ENCODE peak calls at places on chromosomes 4 and X, in four cellular contexts. Q, O, D and M are unnamed samples.

GRCh38 chr4:135429528-135429927 is 1227.9 kb upstream of the PABPC4L start:
- DNase-seq in Q (no peak), O (no peak), D (no peak), M (no peak)

GRCh38 chrX:34341258-34341657 is 209.1 kb upstream of the FAM47A start:
- DNase-seq in Q (no peak), O (no peak), D (no peak), M (no peak)

GRCh38 chrX:19924285-19924684 is 36.9 kb upstream of the SH3KBP1 start:
- DNase-seq in Q (no peak), O (no peak), D (no peak), M (no peak)

GRCh38 chrX:129529685-129530281 is 6.5 kb upstream of the SMARCA1 start:
- DNase-seq in Q (no peak), O (no peak), D (no peak), M (no peak)

GRCh38 chrX:16113978-16114554 is 9.3 kb upstream of the GRPR start:
- DNase-seq in Q (no peak), O (no peak), D (no peak), M (no peak)

GRCh38 chr4:174053895-174054294 is 229.6 kb downstream of the FBXO8 start:
- DNase-seq in Q (no peak), O (no peak), D (no peak), M (no peak)

GRCh38 chrX:11334165-11334564 is 41.0 kb downstream of the AMELX start:
- DNase-seq in Q (no peak), O (no peak), D (no peak), M (no peak)

GRCh38 chr4:156322592-156322991 is 368.9 kb upstream of the CTSO start:
- DNase-seq in Q (no peak), O (no peak), D (no peak), M (no peak)

GRCh38 chr4:138981930-138982390 is 33.6 kb upstream of the NOCT start:
- DNase-seq in Q (no peak), O (peak), D (no peak), M (no peak)

GRCh38 chr4:109701566-109702399 is 1.5 kb downstream of the CASP6 start:
- DNase-seq in Q (peak), O (peak), D (no peak), M (peak)

GRCh38 chr4:44493924-44494323 is 45.3 kb upstream of the KCTD8 start:
- DNase-seq in Q (peak), O (peak), D (no peak), M (peak)

GRCh38 chr4:177302371-177303100 is 7.1 kb upstream of the NEIL3 start:
- DNase-seq in Q (no peak), O (no peak), D (no peak), M (no peak)

GRCh38 chr4:47213106-47213505 is 181.7 kb downstream of the GABRB1 start:
- DNase-seq in Q (no peak), O (no peak), D (no peak), M (no peak)

DNA sequence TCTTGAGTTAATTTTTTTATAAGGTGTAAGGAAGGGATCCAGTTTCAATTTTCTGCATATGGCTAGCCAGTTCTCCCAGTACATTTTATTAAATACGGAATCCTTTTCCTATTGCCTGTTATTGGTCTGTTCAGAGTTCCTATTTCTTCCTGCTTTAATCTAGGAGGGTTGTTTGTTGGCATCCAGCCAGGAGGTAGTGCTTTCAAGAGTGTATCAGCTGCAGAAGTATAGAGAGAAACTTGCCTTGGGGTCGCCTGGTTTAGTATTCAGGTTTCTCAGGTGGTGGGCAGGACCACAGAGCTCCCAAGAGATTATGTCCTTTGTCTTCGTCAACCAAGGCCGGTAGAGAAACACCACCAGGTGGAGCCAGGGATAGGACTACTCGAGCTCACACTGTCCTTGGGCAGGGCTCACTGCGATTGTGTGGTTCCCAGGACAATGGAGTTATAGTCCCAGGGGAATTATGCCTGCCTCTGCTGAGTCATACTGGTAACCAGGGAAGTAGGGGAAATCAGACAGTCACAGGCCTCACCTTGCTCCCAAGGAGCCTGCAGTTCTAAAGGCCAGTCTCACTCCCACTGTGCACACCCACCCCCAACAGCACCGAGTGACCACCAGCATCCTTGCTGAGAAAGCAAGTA is 168.1 kb downstream of the VSIG4 start:
- DNase-seq in Q (peak), O (peak), D (peak), M (no peak)
- TF ChIP-seq SP1 in Q (no peak), O (no peak), D (no peak), M (no peak)

GRCh38 chr4:113809313-113809712 is 47.8 kb upstream of the CAMK2D start:
- DNase-seq in Q (no peak), O (no peak), D (no peak), M (no peak)
- TF ChIP-seq FOXM1 in Q (no peak), O (no peak), D (no peak), M (no peak)

DNA sequence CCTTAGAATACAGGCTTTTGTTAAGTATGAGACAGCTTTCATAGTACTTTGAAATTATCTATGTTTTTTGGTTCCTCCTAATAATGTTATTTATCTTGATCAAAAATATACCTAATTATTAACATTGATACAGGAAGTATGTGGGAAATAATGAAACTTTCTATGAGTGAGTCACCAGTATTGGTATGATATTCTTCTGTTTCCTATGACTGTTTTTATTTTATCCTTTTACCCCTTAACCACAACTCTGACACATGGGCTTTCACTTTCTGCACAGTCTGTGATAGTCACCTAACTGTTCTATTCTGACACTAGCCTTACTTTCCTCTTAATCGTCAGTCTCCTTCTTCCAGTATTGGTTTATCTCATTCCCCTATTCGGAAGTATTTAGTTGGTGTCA is 4.7 kb downstream of the THAP9 start:
- DNase-seq in Q (no peak), O (no peak), D (peak), M (no peak)
- TF ChIP-seq BHLHE40 in Q (no peak), O (no peak), D (no peak), M (no peak)

DNA sequence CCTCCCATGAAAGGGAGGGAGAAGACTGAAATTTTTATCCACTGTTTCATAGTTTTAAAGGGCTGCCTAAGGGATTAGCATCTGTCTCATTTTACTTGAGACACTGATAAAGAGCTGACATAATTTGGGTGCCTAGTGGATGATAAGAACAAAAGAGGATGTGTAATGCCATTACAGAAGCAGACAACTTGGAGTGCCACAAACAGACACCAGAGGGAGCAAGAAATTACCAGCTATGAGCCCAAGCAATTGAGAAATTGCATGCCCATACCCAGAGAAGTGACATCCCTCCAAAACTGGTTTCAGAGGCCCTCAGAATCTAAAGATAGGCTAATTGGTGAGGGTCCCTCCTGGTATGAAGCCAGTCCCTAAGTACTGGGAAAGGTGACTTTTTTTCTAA is 38.5 kb upstream of the POU3F4 start:
- DNase-seq in Q (peak), O (peak), D (no peak), M (peak)
- TF ChIP-seq SP1 in Q (no peak), O (no peak), D (no peak), M (no peak)

GRCh38 chrX:23422912-23423311 is 88.3 kb downstream of the PTCHD1 start:
- DNase-seq in Q (no peak), O (no peak), D (no peak), M (no peak)
- TF ChIP-seq FOXM1 in Q (no peak), O (no peak), D (no peak), M (no peak)

DNA sequence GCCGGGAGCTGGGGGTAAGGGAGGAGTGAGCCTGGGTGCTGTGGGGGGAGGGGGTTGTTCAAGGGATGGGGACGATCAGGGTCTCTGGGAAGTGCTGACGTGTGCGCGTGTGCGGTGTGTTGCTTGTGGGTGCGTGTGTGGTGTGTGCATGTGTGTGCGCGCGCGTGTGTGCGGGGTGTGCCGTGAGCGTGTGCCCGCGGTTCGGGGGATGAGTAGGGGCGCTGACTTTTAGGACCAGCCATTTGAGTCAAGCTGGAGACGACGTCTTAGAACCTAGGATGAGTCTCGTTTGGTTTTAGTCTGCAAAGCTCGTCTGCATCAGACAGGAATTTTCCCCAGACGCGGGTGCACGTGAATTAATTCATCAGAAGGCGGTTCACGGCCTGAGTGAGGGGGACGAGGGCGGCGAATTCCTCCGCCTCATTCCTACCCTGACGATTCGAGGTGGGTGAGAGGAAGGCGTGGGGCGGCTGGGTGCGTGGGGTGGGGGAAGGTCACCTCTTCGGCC is 950 bp upstream of the TMEM271 start:
- DNase-seq in Q (no peak), O (no peak), D (no peak), M (no peak)
- TF ChIP-seq BHLHE40 in Q (no peak), O (no peak), D (no peak), M (no peak)

GRCh38 chr4:155120536-155120935 is 87.9 kb upstream of the NPY2R start:
- DNase-seq in Q (no peak), O (no peak), D (no peak), M (no peak)
- TF ChIP-seq SP1 in Q (no peak), O (no peak), D (no peak), M (no peak)